ENCODE peak calls at places on chromosome 12, in five cellular contexts. R is neuronal stem cell, W is upper lobe of right lung, L is stomach, O is AG04450. B is an unnamed sample.

GRCh38 chr12:117968084-117968789 is 553 bp downstream of the KSR2 start:
- DNase-seq in R (no peak), W (no peak), L (no peak), O (no peak), B (no peak)

GRCh38 chr12:11863988-11864387 is 206.8 kb upstream of the BCL2L14 start:
- DNase-seq in R (no peak), W (no peak), L (no peak), O (no peak), B (no peak)

GRCh38 chr12:65891987-65892481 is 67.8 kb downstream of the HMGA2 start:
- DNase-seq in R (no peak), W (peak; percentile 66), L (peak; percentile 55), O (peak; percentile 95), B (peak; percentile 49)

GRCh38 chr12:15928345-15928744 is 17.2 kb downstream of the DERA start:
- DNase-seq in R (no peak), W (no peak), L (no peak), O (peak; percentile 81), B (peak; percentile 19)

GRCh38 chr12:8154526-8154925 is 2.3 kb upstream of the ZNF705A start:
- DNase-seq in R (no peak), W (no peak), L (no peak), O (peak; percentile 43), B (no peak)

GRCh38 chr12:79378496-79378895 is 312.3 kb downstream of the PAWR start:
- DNase-seq in R (no peak), W (no peak), L (no peak), O (no peak), B (no peak)

GRCh38 chr12:26566670-26567069 is 266.3 kb downstream of the ITPR2 start:
- DNase-seq in R (no peak), W (no peak), L (no peak), O (no peak), B (no peak)

GRCh38 chr12:32548691-32549412 is 130.2 kb upstream of the DNM1L start:
- DNase-seq in R (no peak), W (no peak), L (peak; percentile 60), O (no peak), B (peak; percentile 22)

GRCh38 chr12:77777274-77777673 is 53.4 kb upstream of the NAV3 start:
- DNase-seq in R (no peak), W (no peak), L (no peak), O (no peak), B (no peak)

GRCh38 chr12:79690606-79691298 is at the start of gene PAWR:
- DNase-seq in R (peak; percentile 84), W (peak; percentile 89), L (peak; percentile 83), O (no peak), B (peak; percentile 76)

GRCh38 chr12:84638811-84639368 is 273.7 kb downstream of the SLC6A15 start:
- DNase-seq in R (no peak), W (no peak), L (no peak), O (no peak), B (no peak)

GRCh38 chr12:76747245-76747644 is 16.7 kb upstream of the ZDHHC17 start:
- DNase-seq in R (no peak), W (no peak), L (no peak), O (no peak), B (no peak)

GRCh38 chr12:124884587-124885438 is 21.1 kb upstream of the SCARB1 start:
- DNase-seq in R (no peak), W (no peak), L (peak; percentile 71), O (no peak), B (no peak)

GRCh38 chr12:41479431-41479830 is 291.3 kb downstream of the PDZRN4 start:
- DNase-seq in R (no peak), W (no peak), L (no peak), O (no peak), B (no peak)

GRCh38 chr12:90801776-90802175 is 153.2 kb downstream of the CCER1 start:
- DNase-seq in R (no peak), W (no peak), L (no peak), O (peak; percentile 2), B (no peak)

GRCh38 chr12:71710276-71711125 is 24.6 kb downstream of the TMEM19 start:
- DNase-seq in R (no peak), W (no peak), L (no peak), O (peak; percentile 50), B (no peak)

DNA sequence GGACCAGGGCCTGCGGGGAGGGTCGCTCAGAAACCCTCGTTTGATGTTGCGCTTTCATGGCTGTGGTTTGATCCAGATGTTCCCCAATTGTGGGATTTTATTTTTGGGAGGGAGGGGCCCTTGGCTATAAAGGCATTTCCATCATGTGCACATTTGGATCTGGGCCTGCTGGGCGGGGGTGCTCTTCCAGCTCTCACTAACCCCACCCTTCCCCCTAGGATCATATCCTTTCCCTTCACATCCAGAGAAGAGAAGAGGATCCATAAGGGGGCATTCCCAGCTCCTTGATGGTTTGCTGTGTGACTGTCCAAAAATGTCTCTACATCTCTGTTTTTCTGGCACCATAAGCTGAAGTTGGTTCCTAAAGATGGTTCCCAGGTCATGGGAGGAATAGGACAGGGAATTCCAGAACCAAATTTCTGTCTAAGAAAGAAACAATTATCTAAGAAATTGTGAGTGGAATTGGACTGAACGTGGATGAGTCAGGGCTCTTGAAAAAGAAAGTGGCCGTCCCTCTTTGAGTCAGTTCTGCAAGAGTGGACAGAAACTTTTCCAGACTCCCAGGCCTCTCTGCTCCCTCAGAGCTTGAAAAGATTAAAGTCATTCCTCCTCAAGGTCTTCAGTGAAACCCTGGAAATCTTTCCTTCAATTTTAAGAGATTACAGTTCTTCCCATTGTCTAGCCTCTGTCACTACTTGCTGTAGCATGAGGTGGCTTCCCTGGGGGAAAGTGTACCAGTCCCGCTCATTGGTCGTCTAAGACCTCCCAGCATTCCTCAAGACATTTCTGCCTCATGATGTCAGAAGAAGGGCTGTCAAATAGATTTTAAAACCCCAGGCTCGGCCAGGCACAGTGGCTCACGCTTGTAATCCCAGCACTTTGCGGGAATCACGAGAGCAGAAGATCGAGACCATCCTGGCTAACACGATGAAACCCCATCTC is 47.0 kb downstream of the SMUG1 start:
- DNase-seq in R (no peak), W (no peak), L (no peak), O (no peak), B (no peak)
- H3K27me3 ChIP-seq in R (peaks cover 93% of the 10 kb centered on the region), W (peaks cover 13% of the 10 kb centered on the region), L (no peaks in the 10 kb centered on the region), O (peaks cover 50% of the 10 kb centered on the region), B (peaks cover 11% of the 10 kb centered on the region)

GRCh38 chr12:52615208-52615868 is 3.0 kb downstream of the KRT73 start:
- DNase-seq in R (no peak), W (no peak), L (no peak), O (no peak), B (no peak)
- H3K27me3 ChIP-seq in R (peaks cover 15% of the 10 kb centered on the region), W (peaks cover 9% of the 10 kb centered on the region), L (no peaks in the 10 kb centered on the region), O (peaks cover 26% of the 10 kb centered on the region), B (peaks cover 12% of the 10 kb centered on the region)

GRCh38 chr12:122790393-122791075 is 16.2 kb downstream of the CCDC62 start:
- DNase-seq in R (no peak), W (no peak), L (no peak), O (no peak), B (no peak)
- H3K27me3 ChIP-seq in R (no peaks in the 10 kb centered on the region), W (no peaks in the 10 kb centered on the region), L (no peaks in the 10 kb centered on the region), O (no peaks in the 10 kb centered on the region), B (no peaks in the 10 kb centered on the region)

GRCh38 chr12:106138279-106138645 is 492 bp downstream of the NUAK1 start:
- DNase-seq in R (no peak), W (no peak), L (no peak), O (no peak), B (no peak)

GRCh38 chr12:106140223-106140986 is 1.7 kb upstream of the NUAK1 start:
- DNase-seq in R (no peak), W (no peak), L (no peak), O (no peak), B (no peak)

GRCh38 chr12:106141003-106141402 is 2.2 kb upstream of the NUAK1 start:
- DNase-seq in R (no peak), W (no peak), L (no peak), O (no peak), B (no peak)

GRCh38 chr12:106138646-106139421 is at the start of gene NUAK1:
- DNase-seq in R (peak; percentile 88), W (peak; percentile 79), L (peak; percentile 54), O (no peak), B (no peak)

DNA sequence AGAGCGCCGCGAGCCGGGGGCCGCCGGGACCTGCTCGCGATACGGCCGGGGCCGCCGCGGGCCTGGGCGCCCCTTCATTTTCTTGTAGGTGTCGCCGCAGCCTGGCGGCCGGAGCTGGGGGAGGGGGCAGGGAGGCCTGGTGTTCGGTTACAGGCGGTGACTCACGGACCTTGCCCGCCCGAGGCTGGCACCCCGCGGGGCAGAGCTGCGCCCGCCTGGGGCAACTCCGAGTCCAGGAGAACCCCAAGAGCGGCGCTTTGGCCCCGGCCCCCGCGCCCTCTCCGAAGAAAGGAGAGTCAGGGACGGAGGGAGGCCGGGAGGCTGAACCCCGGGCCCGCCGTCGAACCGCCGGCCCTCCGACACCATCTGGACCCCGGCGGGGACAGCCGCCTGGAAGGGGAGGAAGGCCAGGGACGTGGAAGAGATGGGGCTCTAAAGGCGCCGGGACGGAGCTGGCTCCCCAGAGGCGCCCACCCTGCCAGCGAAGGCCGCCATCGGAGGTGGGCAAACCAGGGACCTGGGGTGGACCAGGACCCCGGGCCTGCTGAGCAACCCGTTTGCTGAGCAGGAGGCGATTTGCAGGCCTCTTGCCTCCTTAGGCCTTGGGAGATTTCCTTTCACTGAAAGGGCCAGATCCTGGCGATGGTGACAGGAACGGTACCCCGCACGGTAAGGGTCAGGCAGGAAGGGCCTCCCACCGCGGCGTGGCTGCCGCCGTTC is 828 bp upstream of the NUAK1 start:
- DNase-seq in R (peak; percentile 79), W (peak; percentile 89), L (peak; percentile 79), O (no peak), B (peak; percentile 50)
- H3K27me3 ChIP-seq in R (no peaks in the 10 kb centered on the region), W (peaks cover 12% of the 10 kb centered on the region), L (no peaks in the 10 kb centered on the region), O (no peaks in the 10 kb centered on the region), B (no peaks in the 10 kb centered on the region)

GRCh38 chr12:113470871-113471618 is 626 bp downstream of the LHX5 start:
- DNase-seq in R (peak; percentile 26), W (no peak), L (no peak), O (no peak), B (no peak)

GRCh38 chr12:113471619-113472171 is at the start of gene LHX5:
- DNase-seq in R (peak; percentile 77), W (no peak), L (no peak), O (no peak), B (no peak)

GRCh38 chr12:113473942-113474341 is 2.3 kb upstream of the LHX5 start:
- DNase-seq in R (no peak), W (no peak), L (no peak), O (no peak), B (no peak)

GRCh38 chr12:113473400-113473799 is 1.7 kb upstream of the LHX5 start:
- DNase-seq in R (no peak), W (no peak), L (no peak), O (no peak), B (no peak)

DNA sequence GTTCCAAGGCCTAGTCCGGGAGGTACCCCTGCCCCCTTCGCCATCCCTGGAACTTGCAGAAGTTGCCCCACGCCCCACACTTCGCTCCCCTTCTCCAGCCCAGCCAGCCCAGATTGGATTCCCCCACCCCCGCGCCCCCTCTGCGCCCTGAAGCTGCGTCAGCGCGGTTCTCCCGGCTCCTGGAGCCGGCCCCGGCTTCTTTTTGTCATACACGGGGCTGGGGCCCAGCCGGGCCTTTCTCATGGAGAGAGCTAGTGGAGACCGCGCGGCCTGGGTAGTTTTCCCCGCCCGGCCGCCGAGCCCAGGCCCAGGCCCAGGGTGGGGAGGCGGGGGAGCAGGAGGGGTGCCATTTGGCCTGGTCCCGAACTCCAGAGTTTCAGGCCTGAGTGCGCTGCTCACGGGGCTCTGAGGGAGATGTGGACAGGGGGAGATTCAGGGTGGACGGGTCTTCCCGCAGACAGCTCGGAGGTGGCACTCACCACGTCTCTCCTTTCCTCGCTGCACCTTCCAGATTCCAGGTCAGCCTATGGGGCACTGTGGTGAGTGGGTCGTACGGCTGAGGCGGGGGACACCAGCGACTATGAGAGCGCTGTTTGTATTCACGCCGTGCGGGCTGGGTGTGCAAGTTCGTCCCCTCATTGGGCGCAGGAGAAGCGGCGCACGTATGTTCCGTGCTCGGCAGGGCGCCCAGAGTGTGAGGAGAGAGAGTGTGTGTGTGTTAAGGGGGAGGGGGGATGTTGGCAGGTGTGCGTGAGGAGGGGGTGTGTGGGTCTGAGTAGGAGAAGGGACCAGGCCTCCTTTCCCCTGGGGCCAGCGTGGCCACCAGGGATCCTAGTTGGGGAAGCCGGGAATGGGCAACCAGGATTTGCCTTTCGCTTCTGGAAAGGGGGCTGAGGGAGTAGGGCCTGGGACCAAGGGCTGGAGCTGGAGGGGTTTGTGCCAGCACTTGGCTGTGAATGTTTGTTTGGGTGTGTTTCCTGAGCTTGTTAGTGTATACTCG is 820 bp upstream of the LHX5 start:
- DNase-seq in R (peak; percentile 49), W (no peak), L (no peak), O (no peak), B (no peak)
- H3K27me3 ChIP-seq in R (peaks cover 98% of the 10 kb centered on the region), W (peaks cover 98% of the 10 kb centered on the region), L (peaks cover 44% of the 10 kb centered on the region), O (peaks cover 92% of the 10 kb centered on the region), B (peaks cover 13% of the 10 kb centered on the region)